ENCODE peak calls at places on chromosomes 3 and 15, in six cellular contexts. W is osteocyte, A is GM06990, R is H1, C is Calu3, Q is left ventricle myocardium inferior. Y is an unnamed sample.

GRCh38 chr3:129560931-129561594 is 18.1 kb downstream of the H1-8 start:
- DNase-seq in W (peak), A (no peak), R (no peak), C (no peak), Q (peak), Y (no peak)

GRCh38 chr3:127141921-127142730 is 50.8 kb upstream of the PRR23E start:
- DNase-seq in W (no peak), A (no peak), R (no peak), C (peak), Q (no peak), Y (no peak)

GRCh38 chr3:13487403-13487802 is 7.3 kb downstream of the HDAC11 start:
- DNase-seq in W (no peak), A (no peak), R (no peak), C (no peak), Q (peak), Y (no peak)

GRCh38 chr3:194852836-194853508 is 167.3 kb downstream of the FAM43A start:
- DNase-seq in W (no peak), A (no peak), R (no peak), C (peak), Q (no peak), Y (no peak)

GRCh38 chr3:194383276-194383940 is 13.9 kb upstream of the LRRC15 start:
- DNase-seq in W (no peak), A (no peak), R (no peak), C (no peak), Q (no peak), Y (no peak)

GRCh38 chr3:47705391-47705790 is 76.3 kb downstream of the SMARCC1 start:
- DNase-seq in W (no peak), A (no peak), R (no peak), C (no peak), Q (no peak), Y (no peak)

GRCh38 chr3:72336821-72337479 is 511.3 kb downstream of the SHQ1 start:
- DNase-seq in W (peak), A (no peak), R (no peak), C (peak), Q (peak), Y (no peak)

GRCh38 chr3:177451940-177452484 is 254.7 kb upstream of the TBL1XR1 start:
- DNase-seq in W (no peak), A (no peak), R (no peak), C (no peak), Q (no peak), Y (no peak)

GRCh38 chr3:108552267-108553159 is 36.7 kb downstream of the CIP2A start:
- DNase-seq in W (no peak), A (no peak), R (no peak), C (no peak), Q (no peak), Y (no peak)

GRCh38 chr15:75727031-75727531 is 14.4 kb upstream of the CSPG4 start:
- DNase-seq in W (no peak), A (no peak), R (no peak), C (no peak), Q (no peak), Y (no peak)

GRCh38 chr3:139110072-139110830 is 65.6 kb upstream of the PRR23C start:
- DNase-seq in W (peak), A (no peak), R (no peak), C (no peak), Q (peak), Y (no peak)

GRCh38 chr3:129161860-129162271 is 1.0 kb upstream of the ISY1 start:
- DNase-seq in W (no peak), A (no peak), R (no peak), C (peak), Q (no peak), Y (no peak)

GRCh38 chr3:109685084-109686079 is 348.0 kb upstream of the DPPA4 start:
- DNase-seq in W (no peak), A (no peak), R (no peak), C (peak), Q (peak), Y (peak)

GRCh38 chr3:147872568-147872967 is 463.4 kb downstream of the ZIC1 start:
- DNase-seq in W (no peak), A (no peak), R (no peak), C (no peak), Q (no peak), Y (no peak)

GRCh38 chr15:47991376-47991775 is 129.4 kb upstream of the SLC24A5 start:
- DNase-seq in W (no peak), A (no peak), R (no peak), C (no peak), Q (no peak), Y (no peak)

GRCh38 chr3:41265011-41265545 is 65.8 kb downstream of the CTNNB1 start:
- DNase-seq in W (no peak), A (no peak), R (no peak), C (peak), Q (no peak), Y (no peak)

GRCh38 chr3:55207744-55208143 is 279.4 kb downstream of the WNT5A start:
- DNase-seq in W (no peak), A (no peak), R (no peak), C (no peak), Q (no peak), Y (no peak)

GRCh38 chr3:154684021-154684420 is 254.0 kb upstream of the GPR149 start:
- DNase-seq in W (no peak), A (no peak), R (peak), C (no peak), Q (no peak), Y (no peak)
- TF ChIP-seq CTCF in W (no peak), A (peak), R (peak), C (no peak), Q (no peak), Y (no peak)

DNA sequence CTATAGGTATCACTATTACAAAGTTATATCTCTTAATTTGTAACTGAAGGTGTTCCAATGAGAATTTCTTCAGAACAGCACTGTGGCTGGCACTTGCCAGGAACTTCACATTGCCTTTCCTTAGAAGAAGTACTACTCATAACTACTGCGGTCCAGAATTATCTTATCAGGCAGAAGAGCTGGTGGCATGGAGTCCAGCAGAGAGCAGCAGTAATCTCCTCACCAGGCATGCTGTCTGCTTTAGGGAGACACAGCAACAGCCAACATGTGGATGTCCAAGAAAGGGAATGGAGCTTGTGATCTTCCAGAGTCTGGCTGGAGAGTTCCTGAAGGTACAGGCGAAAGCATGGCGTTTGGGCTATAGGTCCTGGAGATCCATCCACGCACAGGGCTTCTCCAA is 919.7 kb upstream of the NR2F2 start:
- DNase-seq in W (no peak), A (no peak), R (no peak), C (no peak), Q (no peak), Y (no peak)
- TF ChIP-seq CTCF in W (no peak), A (no peak), R (no peak), C (no peak), Q (no peak), Y (no peak)

GRCh38 chr3:52007291-52007690 is 11.6 kb upstream of the RPL29 start:
- DNase-seq in W (no peak), A (no peak), R (no peak), C (no peak), Q (no peak), Y (no peak)
- TF ChIP-seq CTCF in W (no peak), A (no peak), R (no peak), C (no peak), Q (no peak), Y (no peak)

DNA sequence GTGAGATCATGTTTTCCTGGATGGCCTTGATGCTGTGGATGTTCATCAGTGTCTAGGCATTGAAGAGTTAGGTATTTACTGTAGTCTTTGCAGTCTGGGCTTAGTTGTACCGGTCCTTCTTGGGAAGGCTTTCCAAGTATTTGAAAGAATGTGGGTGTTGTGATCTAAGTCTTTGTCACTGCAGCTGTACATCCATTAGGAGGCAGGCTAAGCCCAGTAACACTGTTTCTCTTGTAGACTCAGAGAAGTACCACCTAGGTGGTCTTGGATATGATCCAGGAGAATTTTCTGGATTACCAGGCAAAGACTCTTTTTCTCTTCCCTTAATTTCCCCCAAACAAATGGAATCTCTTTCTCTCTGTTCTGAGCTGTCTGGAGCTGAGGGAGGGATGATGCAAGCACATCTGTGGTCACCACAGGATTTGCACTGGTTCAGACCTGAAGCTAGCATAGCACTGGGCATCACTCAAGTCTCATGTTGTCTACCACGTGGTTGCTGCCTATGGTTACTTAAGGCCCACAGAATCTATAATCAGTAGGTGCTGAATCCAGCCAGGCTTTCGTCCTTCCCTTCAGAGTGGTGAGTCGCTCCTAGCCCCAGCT is 227.6 kb downstream of the NECTIN3 start:
- DNase-seq in W (no peak), A (no peak), R (no peak), C (no peak), Q (no peak), Y (no peak)
- TF ChIP-seq CTCF in W (no peak), A (peak), R (no peak), C (no peak), Q (no peak), Y (peak)

GRCh38 chr15:65413051-65413759 is 9.5 kb downstream of the IGDCC4 start:
- DNase-seq in W (no peak), A (no peak), R (no peak), C (no peak), Q (no peak), Y (no peak)

GRCh38 chr15:65412556-65412955 is 10.2 kb downstream of the IGDCC4 start:
- DNase-seq in W (no peak), A (no peak), R (no peak), C (no peak), Q (no peak), Y (no peak)

GRCh38 chr15:65416845-65417416 is 5.8 kb downstream of the IGDCC4 start:
- DNase-seq in W (no peak), A (no peak), R (no peak), C (no peak), Q (peak), Y (no peak)

GRCh38 chr15:65413760-65414144 is 9.0 kb downstream of the IGDCC4 start:
- DNase-seq in W (no peak), A (no peak), R (no peak), C (no peak), Q (no peak), Y (no peak)

DNA sequence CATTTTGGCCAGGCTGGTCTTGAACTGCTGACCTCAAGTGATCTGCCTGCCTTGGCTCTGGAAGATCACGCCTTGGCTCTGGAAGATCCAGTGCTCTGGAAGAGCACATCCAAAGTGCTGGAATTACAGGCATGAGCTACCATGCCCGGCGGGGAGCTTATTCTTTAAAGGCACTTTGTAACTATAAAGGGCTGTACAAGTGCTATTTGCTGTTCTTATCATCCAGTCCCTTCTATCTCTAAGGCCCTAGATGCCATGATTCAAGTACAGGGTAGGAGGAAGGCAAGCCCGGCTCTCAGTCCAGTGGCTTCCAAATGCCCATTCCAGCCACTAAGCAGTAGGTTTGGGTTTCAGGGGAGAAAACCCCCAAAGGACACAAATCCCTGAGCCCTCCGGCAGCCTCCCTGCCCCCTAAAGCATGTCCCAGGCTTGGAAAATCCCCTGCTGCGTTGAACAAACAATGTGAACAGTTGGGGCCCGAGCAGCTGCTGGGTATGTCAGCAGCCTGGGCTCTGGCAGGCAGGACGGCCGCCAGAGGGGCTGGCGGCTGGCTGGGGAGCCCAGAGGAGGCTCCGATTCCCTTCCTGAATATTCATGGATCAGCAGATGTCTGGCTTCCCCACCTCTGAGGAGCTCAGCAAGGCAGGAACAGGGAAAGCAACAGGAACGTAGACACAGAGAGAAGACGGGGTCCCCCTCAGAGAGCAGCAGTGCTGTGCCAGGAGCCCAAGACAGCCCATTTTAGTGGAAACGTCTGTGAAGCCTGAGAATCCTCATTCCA is 7.7 kb downstream of the IGDCC4 start:
- DNase-seq in W (peak), A (no peak), R (peak), C (no peak), Q (peak), Y (no peak)
- TF ChIP-seq CTCF in W (peak), A (no peak), R (peak), C (no peak), Q (no peak), Y (no peak)

GRCh38 chr15:50150349-50150748 is 31.3 kb upstream of the ATP8B4 start:
- DNase-seq in W (no peak), A (no peak), R (no peak), C (no peak), Q (no peak), Y (no peak)

GRCh38 chr15:50146661-50147060 is 27.6 kb upstream of the ATP8B4 start:
- DNase-seq in W (no peak), A (no peak), R (no peak), C (no peak), Q (no peak), Y (no peak)

GRCh38 chr15:50149090-50149489 is 30.1 kb upstream of the ATP8B4 start:
- DNase-seq in W (no peak), A (no peak), R (no peak), C (no peak), Q (no peak), Y (no peak)

GRCh38 chr15:50150851-50151250 is 31.1 kb upstream of the SLC27A2 start:
- DNase-seq in W (no peak), A (no peak), R (no peak), C (no peak), Q (no peak), Y (no peak)

DNA sequence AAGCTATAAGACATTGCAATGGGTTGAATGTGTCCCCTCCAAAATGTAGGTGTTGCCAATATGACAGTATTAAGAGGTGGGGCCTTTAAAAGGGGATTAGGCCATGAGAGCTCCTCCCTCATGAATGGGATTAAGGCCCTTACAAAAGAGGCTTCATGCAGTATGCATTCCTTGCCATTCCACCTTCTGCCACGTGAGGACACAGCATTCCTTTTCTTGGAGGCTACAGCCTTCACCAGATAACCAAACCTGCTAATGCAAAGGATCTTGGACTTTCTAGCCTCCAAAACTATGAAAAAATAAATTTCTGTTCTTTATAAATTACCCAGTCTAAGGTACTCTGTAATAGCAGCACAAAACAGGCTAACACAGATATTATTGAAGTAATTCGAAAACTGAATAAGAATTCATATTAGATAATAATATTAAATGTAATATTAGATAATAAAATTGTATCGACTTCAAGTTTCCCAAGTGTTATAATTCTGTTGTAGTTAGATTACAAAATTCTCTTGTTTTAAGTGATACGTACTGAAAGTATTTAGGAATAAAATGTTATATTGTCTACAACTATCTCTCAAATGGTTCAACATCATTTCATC is 29.4 kb upstream of the ATP8B4 start:
- DNase-seq in W (no peak), A (no peak), R (peak), C (peak), Q (no peak), Y (no peak)
- TF ChIP-seq CTCF in W (peak), A (peak), R (peak), C (peak), Q (no peak), Y (peak)